ENCODE peak calls at places on chromosome 5, in six cellular contexts. X is fibroblast of mammary gland, G is NT2/D1, K is nephron progenitor cell, I is tibial nerve, M is BE2C. D is an unnamed sample.
A peak's percentile ranks its signal among the peaks of the same experiment; 100 is the strongest.

GRCh38 chr5:108430931-108431608 is 49.2 kb upstream of the FBXL17 start:
- DNase-seq in X (peak; percentile 15), G (no peak), K (no peak), I (no peak), M (no peak), D (no peak)

GRCh38 chr5:71748360-71748759 is 29.3 kb downstream of the CARTPT start:
- DNase-seq in X (peak; percentile 13), G (no peak), K (no peak), I (peak; percentile 49), M (peak; percentile 68), D (no peak)

GRCh38 chr5:169946743-169947142 is 33.6 kb downstream of the INSYN2B start:
- DNase-seq in X (peak; percentile 53), G (no peak), K (no peak), I (no peak), M (no peak), D (no peak)

GRCh38 chr5:158513490-158514301 is 586.0 kb downstream of the EBF1 start:
- DNase-seq in X (peak; percentile 72), G (no peak), K (no peak), I (no peak), M (no peak), D (no peak)

GRCh38 chr5:5767286-5767928 is 344.9 kb downstream of the ICE1 start:
- DNase-seq in X (no peak), G (no peak), K (no peak), I (no peak), M (peak; percentile 39), D (no peak)

GRCh38 chr5:139043127-139043905 is 154.9 kb downstream of the SIL1 start:
- DNase-seq in X (peak; percentile 31), G (no peak), K (no peak), I (no peak), M (no peak), D (no peak)

GRCh38 chr5:8615142-8615858 is 746.4 kb downstream of the MTRR start:
- DNase-seq in X (no peak), G (no peak), K (no peak), I (no peak), M (no peak), D (no peak)

GRCh38 chr5:109654455-109654854 is 35.3 kb upstream of the MAN2A1 start:
- DNase-seq in X (peak; percentile 5), G (no peak), K (no peak), I (no peak), M (no peak), D (no peak)

GRCh38 chr5:79702606-79703380 is 13.2 kb downstream of the CMYA5 start:
- DNase-seq in X (peak; percentile 51), G (no peak), K (peak; percentile 41), I (no peak), M (peak; percentile 19), D (peak; percentile 27)

GRCh38 chr5:176817369-176817841 is 7.0 kb downstream of the UNC5A start:
- DNase-seq in X (no peak), G (no peak), K (peak; percentile 54), I (no peak), M (peak; percentile 74), D (peak; percentile 55)

GRCh38 chr5:175344331-175345200 is 99.4 kb downstream of the DRD1 start:
- DNase-seq in X (no peak), G (no peak), K (no peak), I (no peak), M (no peak), D (no peak)

GRCh38 chr5:58816181-58816731 is 233.4 kb downstream of the RAB3C start:
- DNase-seq in X (no peak), G (no peak), K (no peak), I (no peak), M (peak; percentile 67), D (no peak)

GRCh38 chr5:95331358-95331757 is 46.5 kb upstream of the MCTP1 start:
- DNase-seq in X (no peak), G (no peak), K (no peak), I (no peak), M (no peak), D (no peak)

GRCh38 chr5:128084228-128085167 is 932 bp downstream of the SLC12A2 start:
- DNase-seq in X (peak; percentile 28), G (no peak), K (peak; percentile 51), I (no peak), M (peak; percentile 55), D (peak; percentile 30)

GRCh38 chr5:150648294-150649107 is 8.0 kb downstream of the SYNPO start:
- DNase-seq in X (no peak), G (no peak), K (no peak), I (no peak), M (no peak), D (no peak)